ENCODE peak calls at places on chromosomes 7 and 10, in nine cellular contexts. H, S, T, E, F, W, U, C and L are unnamed samples.
A peak's percentile ranks its signal among the peaks of the same experiment; 100 is the strongest.

GRCh38 chr10:117112220-117112619 is 25.9 kb downstream of the VAX1 start:
- DNase-seq in S (peak; percentile 15), H (no peak), F (no peak), W (no peak), U (peak; percentile 43), C (no peak), T (peak; percentile 34), E (no peak), L (no peak)

GRCh38 chr10:109966961-109967738 is 40.6 kb upstream of the ADD3 start:
- DNase-seq in T (peak; percentile 67), E (peak; percentile 72), C (no peak), F (no peak), H (no peak), U (peak; percentile 66), S (no peak), W (peak; percentile 48), L (no peak)

GRCh38 chr7:1843271-1843861 is 173.3 kb downstream of the ELFN1 start:
- DNase-seq in C (peak; percentile 56), F (no peak), U (peak; percentile 32), S (no peak), T (no peak), E (no peak), W (no peak), H (no peak), L (no peak)

GRCh38 chr7:36084485-36085091 is 68.5 kb upstream of the EEPD1 start:
- DNase-seq in C (peak; percentile 91), U (peak; percentile 89), H (no peak), F (peak; percentile 14), W (peak; percentile 67), S (peak; percentile 52), T (peak; percentile 53), E (peak; percentile 73), L (peak; percentile 80)

GRCh38 chr10:67520924-67521520 is 175.0 kb downstream of the CTNNA3 start:
- DNase-seq in U (peak; percentile 73), W (peak; percentile 29), T (peak; percentile 70), H (peak; percentile 70), E (peak; percentile 33), C (no peak), F (peak; percentile 58), S (peak; percentile 50), L (peak; percentile 42)

GRCh38 chr10:76882245-76882644 is 755.4 kb downstream of the KCNMA1 start:
- DNase-seq in W (no peak), S (no peak), F (no peak), U (no peak), C (no peak), E (no peak), H (peak; percentile 39), T (no peak), L (no peak)

GRCh38 chr7:132399367-132399766 is 176.9 kb downstream of the PLXNA4 start:
- DNase-seq in W (no peak), E (no peak), S (no peak), F (no peak), H (no peak), T (no peak), U (no peak), C (no peak), L (no peak)

GRCh38 chr7:32062150-32062549 is 8.1 kb downstream of the PDE1C start:
- DNase-seq in H (no peak), C (no peak), S (peak; percentile 23), T (peak; percentile 53), U (peak; percentile 93), W (peak; percentile 63), E (no peak), F (no peak), L (peak; percentile 74)

GRCh38 chr10:72340510-72340895 is 14.2 kb downstream of the DNAJB12 start:
- DNase-seq in E (no peak), S (no peak), U (peak; percentile 94), C (peak; percentile 91), H (peak; percentile 70), F (no peak), W (peak; percentile 72), T (peak; percentile 75), L (peak; percentile 83)

GRCh38 chr10:103124420-103125096 is 68.5 kb downstream of the NT5C2 start:
- DNase-seq in H (no peak), E (no peak), W (no peak), S (no peak), F (no peak), C (no peak), T (no peak), U (no peak), L (no peak)

GRCh38 chr7:78412216-78412858 is 613.8 kb downstream of the PHTF2 start:
- DNase-seq in F (no peak), T (peak; percentile 18), U (no peak), H (no peak), E (no peak), C (no peak), W (no peak), S (no peak), L (no peak)

GRCh38 chr7:144827581-144828139 is 8.2 kb downstream of the TPK1 start:
- DNase-seq in H (no peak), U (peak; percentile 59), S (no peak), F (no peak), W (no peak), E (peak; percentile 89), C (no peak), T (peak; percentile 48), L (no peak)

GRCh38 chr7:95886501-95887090 is 114.2 kb downstream of the DYNC1I1 start:
- DNase-seq in E (no peak), T (peak; percentile 22), F (no peak), U (no peak), W (no peak), S (no peak), C (no peak), H (no peak), L (no peak)

GRCh38 chr10:131242007-131242406 is 69.5 kb downstream of the TCERG1L start:
- DNase-seq in S (peak; percentile 0), C (no peak), T (peak; percentile 4), E (no peak), U (peak; percentile 89), H (no peak), F (peak; percentile 27), W (no peak), L (peak; percentile 60)

GRCh38 chr7:152709307-152710133 is 33.6 kb upstream of the XRCC2 start:
- DNase-seq in S (peak; percentile 81), C (no peak), U (no peak), F (peak; percentile 15), W (no peak), E (peak; percentile 53), T (peak; percentile 69), H (no peak), L (no peak)

GRCh38 chr10:130127612-130128607 is 8.3 kb upstream of the GLRX3 start:
- DNase-seq in W (peak; percentile 49), C (no peak), E (peak; percentile 59), T (peak; percentile 81), S (no peak), H (peak; percentile 81), U (peak; percentile 91), F (peak; percentile 59), L (peak; percentile 85)

GRCh38 chr7:36794689-36795088 is 70.4 kb upstream of the AOAH start:
- DNase-seq in H (peak; percentile 9), T (no peak), W (no peak), U (peak; percentile 60), C (no peak), S (no peak), F (no peak), E (no peak), L (peak; percentile 43)

GRCh38 chr10:3046941-3047621 is 20.3 kb upstream of the PFKP start:
- DNase-seq in H (no peak), F (no peak), T (no peak), C (peak; percentile 87), W (no peak), E (peak; percentile 37), S (no peak), U (no peak), L (no peak)

GRCh38 chr10:85600026-85600743 is 766.4 kb downstream of the GRID1 start:
- DNase-seq in C (no peak), H (no peak), U (peak; percentile 12), S (no peak), T (no peak), F (no peak), W (no peak), E (no peak), L (no peak)

GRCh38 chr10:85602713-85603112 is 763.9 kb downstream of the GRID1 start:
- DNase-seq in C (no peak), W (no peak), E (no peak), U (peak; percentile 17), S (no peak), F (no peak), H (no peak), T (no peak), L (peak; percentile 3)

GRCh38 chr10:85600744-85601081 is 765.9 kb downstream of the GRID1 start:
- DNase-seq in W (no peak), H (no peak), U (peak; percentile 41), E (no peak), F (no peak), T (no peak), C (no peak), S (no peak), L (no peak)

GRCh38 chr10:85602306-85602705 is 764.3 kb downstream of the GRID1 start:
- DNase-seq in F (no peak), W (no peak), S (no peak), U (peak; percentile 22), T (no peak), E (no peak), H (no peak), C (peak; percentile 65), L (no peak)

DNA sequence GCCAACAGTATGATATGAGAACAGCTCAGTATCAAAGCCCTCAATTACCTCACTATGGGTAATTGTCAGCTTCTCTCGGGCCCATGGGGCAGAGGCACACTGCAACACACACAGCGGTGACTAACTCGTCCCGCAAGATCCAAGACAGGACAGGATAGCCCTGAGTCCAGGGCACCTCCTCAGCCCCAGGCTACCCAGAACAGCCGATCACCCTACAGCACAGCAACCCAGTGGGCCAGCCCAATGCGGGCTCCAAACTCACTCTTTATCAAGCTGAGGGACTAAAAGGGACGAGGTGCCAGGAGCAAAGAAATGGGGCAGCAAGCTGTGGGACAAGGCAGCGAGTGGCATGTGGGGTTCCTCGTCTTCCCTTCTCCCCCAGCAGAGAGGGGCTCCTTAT is 765.1 kb downstream of the GRID1 start:
- DNase-seq in T (no peak), F (no peak), E (no peak), H (no peak), U (peak; percentile 26), C (no peak), S (no peak), W (no peak), L (peak; percentile 18)
- H3K9ac ChIP-seq in T (no peak overlapping the region), F (no peak overlapping the region), E (no peak overlapping the region), H (no peak overlapping the region), U (no peak overlapping the region), C (no peak overlapping the region), S (no peak overlapping the region), W (no peak overlapping the region), L (no peak overlapping the region)

GRCh38 chr10:48551796-48552591 is 52.9 kb downstream of the ARHGAP22 start:
- DNase-seq in F (peak; percentile 18), E (peak; percentile 12), T (peak; percentile 69), W (no peak), H (peak; percentile 35), U (peak; percentile 76), C (no peak), S (peak; percentile 15), L (peak; percentile 44)
- H3K9ac ChIP-seq in F (no peak overlapping the region), E (no peak overlapping the region), T (no peak overlapping the region), W (no peak overlapping the region), H (no peak overlapping the region), U (no peak overlapping the region), C (no peak overlapping the region), S (no peak overlapping the region), L (no peak overlapping the region)

GRCh38 chr10:32446701-32447406 is 914 bp downstream of the CCDC7 start:
- DNase-seq in E (peak; percentile 17), T (peak; percentile 72), S (peak; percentile 1), W (peak; percentile 28), H (peak; percentile 43), U (no peak), C (no peak), F (no peak), L (no peak)
- H3K9ac ChIP-seq in E (peak overlapping the region; percentile 94), T (peak overlapping the region; percentile 96), S (peak overlapping the region; percentile 81), W (peak overlapping the region; percentile 93), H (peak overlapping the region; percentile 81), U (peak overlapping the region; percentile 79), C (peak overlapping the region; percentile 96), F (no peak overlapping the region), L (peak overlapping the region; percentile 77)

GRCh38 chr7:129845178-129845971 is 107.4 kb downstream of the UBE2H start:
- DNase-seq in S (peak; percentile 65), U (no peak), F (no peak), E (peak; percentile 86), T (peak; percentile 88), H (no peak), W (no peak), C (no peak), L (no peak)
- H3K9ac ChIP-seq in S (peak overlapping the region; percentile 41), U (no peak overlapping the region), F (no peak overlapping the region), E (peak overlapping the region; percentile 67), T (peak overlapping the region; percentile 62), H (no peak overlapping the region), W (no peak overlapping the region), C (no peak overlapping the region), L (no peak overlapping the region)